ENCODE peak calls at places on chromosomes 3 and 15, in eight cellular contexts. L is stomach, B is transverse colon, I is mammary epithelial cell, R is adrenal gland, H is fibroblast of lung, E is ascending aorta, D is tibial nerve. N is an unnamed sample.
A peak's percentile ranks its signal among the peaks of the same experiment; 100 is the strongest.

GRCh38 chr3:29565236-29565635 is 284.4 kb downstream of the RBMS3 start:
- DNase-seq in B (no peak), R (no peak), I (no peak), L (no peak), H (no peak), E (no peak), D (no peak), N (no peak)

GRCh38 chr3:160480931-160481330 is 31.3 kb upstream of the TRIM59 start:
- DNase-seq in E (no peak), I (peak; percentile 14), L (no peak), R (no peak), D (no peak), B (no peak), H (peak; percentile 63), N (no peak)

GRCh38 chr3:22319446-22319845 is 568.4 kb upstream of the ZNF385D start:
- DNase-seq in H (peak; percentile 2), R (no peak), E (no peak), L (no peak), B (no peak), I (no peak), D (no peak), N (no peak)

GRCh38 chr15:67880651-67881182 is 40.9 kb upstream of the RNU6-1 start:
- DNase-seq in R (no peak), E (no peak), B (no peak), L (peak; percentile 71), D (no peak), H (peak; percentile 47), I (peak; percentile 65), N (peak; percentile 34)

GRCh38 chr3:33883538-33884203 is 85.2 kb downstream of the PDCD6IP start:
- DNase-seq in R (no peak), H (peak; percentile 15), D (peak; percentile 82), L (no peak), I (peak; percentile 16), B (no peak), E (no peak), N (no peak)

GRCh38 chr15:31389576-31389975 is 62.9 kb downstream of the KLF13 start:
- DNase-seq in E (no peak), L (no peak), B (no peak), H (no peak), D (peak; percentile 2), R (no peak), I (no peak), N (no peak)

GRCh38 chr3:196872316-196872715 is 4.6 kb downstream of the SENP5 start:
- DNase-seq in B (no peak), E (no peak), R (no peak), I (no peak), H (peak; percentile 43), L (no peak), D (no peak), N (no peak)

GRCh38 chr3:151766454-151766853 is 32.7 kb downstream of the AADACL2 start:
- DNase-seq in B (no peak), R (no peak), I (peak; percentile 17), D (no peak), E (no peak), H (peak; percentile 50), L (no peak), N (no peak)

DNA sequence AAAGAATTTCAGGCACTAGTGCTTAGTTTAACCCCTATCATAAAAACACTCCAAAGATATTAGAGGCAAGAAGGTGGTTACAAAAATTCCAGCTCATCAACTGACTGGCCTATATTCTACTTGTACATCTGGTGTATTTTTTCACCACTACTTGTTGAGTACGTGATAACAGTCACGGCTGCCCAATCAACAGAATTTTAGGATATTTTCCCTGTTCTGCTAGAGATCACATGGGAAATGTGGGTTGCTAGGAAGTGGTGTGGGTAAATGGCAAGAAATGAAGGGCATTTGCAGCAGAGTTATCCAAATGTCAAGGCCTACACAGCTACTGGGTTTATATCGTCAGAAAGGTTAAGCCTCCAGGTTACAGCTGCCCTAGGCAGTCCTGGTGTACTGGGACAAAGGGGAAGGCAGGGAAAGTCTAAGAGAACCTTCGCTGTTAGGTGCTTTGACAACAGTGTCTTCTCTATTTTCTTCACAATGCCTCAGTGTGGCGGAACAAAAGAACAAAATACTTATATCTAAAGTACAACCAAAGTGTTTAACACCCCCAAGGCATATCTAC is 81.9 kb downstream of the FMN1 start:
- DNase-seq in R (no peak), E (no peak), L (no peak), I (no peak), D (no peak), H (no peak), B (no peak), N (no peak)
- H3K4me3 ChIP-seq in R (no peak overlapping the region), E (no peak overlapping the region), L (no peak overlapping the region), I (no peak overlapping the region), D (no peak overlapping the region), H (no peak overlapping the region), B (no peak overlapping the region), N (no peak overlapping the region)

GRCh38 chr3:155075200-155075599 is 4.9 kb upstream of the MME start:
- DNase-seq in I (no peak), R (no peak), D (no peak), H (no peak), E (no peak), L (no peak), B (no peak), N (no peak)

GRCh38 chr3:155076888-155077287 is 3.2 kb upstream of the MME start:
- DNase-seq in H (no peak), B (no peak), L (no peak), I (no peak), R (no peak), D (no peak), E (no peak), N (no peak)

GRCh38 chr3:155080692-155081091 is 573 bp downstream of the MME start:
- DNase-seq in I (no peak), E (no peak), B (no peak), L (no peak), R (no peak), H (no peak), D (no peak), N (no peak)

GRCh38 chr3:155079795-155080546 is at the start of gene MME:
- DNase-seq in R (no peak), B (peak; percentile 18), E (no peak), I (peak; percentile 69), H (peak; percentile 52), L (peak; percentile 34), D (peak; percentile 7), N (no peak)

GRCh38 chr3:155078959-155079794 is 942 bp upstream of the MME start:
- DNase-seq in I (no peak), D (no peak), L (no peak), R (no peak), H (no peak), B (no peak), E (no peak), N (no peak)
- H3K27ac ChIP-seq in I (no peak overlapping the region), D (peak overlapping the region; percentile 64), L (peak overlapping the region; percentile 28), R (no peak overlapping the region), H (peak overlapping the region; percentile 90), B (no peak overlapping the region), E (no peak overlapping the region), N (no peak overlapping the region)

GRCh38 chr3:135908737-135909136 is 56.8 kb upstream of the PPP2R3A start:
- DNase-seq in H (no peak), D (no peak), B (no peak), R (no peak), E (no peak), L (no peak), I (no peak), N (no peak)

GRCh38 chr3:135907422-135908165 is 57.9 kb upstream of the PPP2R3A start:
- DNase-seq in B (no peak), I (peak; percentile 79), D (no peak), H (no peak), R (no peak), L (no peak), E (no peak), N (no peak)

GRCh38 chr3:135908225-135908624 is 57.3 kb upstream of the PPP2R3A start:
- DNase-seq in I (peak; percentile 95), H (peak; percentile 35), B (no peak), D (no peak), R (no peak), E (no peak), L (no peak), N (no peak)

GRCh38 chr3:135911106-135911505 is 54.4 kb upstream of the PPP2R3A start:
- DNase-seq in B (no peak), R (no peak), I (no peak), H (no peak), E (no peak), D (no peak), L (no peak), N (no peak)

DNA sequence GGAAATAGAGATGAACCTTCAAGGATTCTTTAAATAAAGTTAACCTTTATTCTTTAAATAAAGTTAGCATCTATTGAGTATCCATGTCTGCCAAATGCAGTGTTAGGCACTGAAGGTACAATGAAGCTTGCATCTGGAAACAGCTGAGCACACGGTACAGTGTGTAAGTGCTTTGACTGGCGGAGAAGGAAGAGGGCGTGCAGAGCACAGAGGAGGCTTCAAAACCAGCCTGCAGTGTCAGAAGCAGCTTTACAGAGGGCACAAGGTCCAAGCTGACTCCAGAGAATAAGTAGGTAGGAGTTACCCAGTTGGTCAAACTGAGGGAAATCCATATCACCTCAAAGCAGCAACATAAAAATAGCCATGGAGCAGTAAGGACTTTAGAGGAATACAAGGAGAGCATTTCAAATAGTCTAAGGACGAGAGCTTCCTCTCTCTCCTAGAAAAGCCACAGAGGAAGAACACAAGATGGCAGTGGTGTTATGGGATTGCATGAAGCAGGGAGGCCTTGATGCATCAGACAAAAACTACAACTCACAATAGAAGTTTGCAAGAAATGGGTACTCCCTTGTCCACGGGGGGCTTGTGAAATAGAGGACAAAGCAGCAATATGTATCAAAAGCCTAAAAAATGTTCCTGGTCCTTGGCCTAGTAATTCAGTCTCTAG is 60.3 kb upstream of the PPP2R3A start:
- DNase-seq in D (no peak), B (no peak), R (no peak), H (peak; percentile 23), L (no peak), E (no peak), I (peak; percentile 35), N (no peak)
- TF ChIP-seq CTCF in D (no peak), B (no peak), R (no peak), H (peak; percentile 27), L (no peak), E (no peak), I (peak; percentile 40), N (no peak)

GRCh38 chr3:39286771-39287170 is 6.9 kb upstream of the CX3CR1 start:
- DNase-seq in E (no peak), B (no peak), H (no peak), D (no peak), L (no peak), I (no peak), R (no peak), N (no peak)

GRCh38 chr3:39287216-39287858 is 7.5 kb upstream of the CX3CR1 start:
- DNase-seq in H (no peak), B (no peak), R (no peak), I (no peak), E (no peak), L (no peak), D (no peak), N (no peak)

GRCh38 chr3:39289107-39289506 is 9.3 kb upstream of the CX3CR1 start:
- DNase-seq in I (no peak), D (no peak), L (no peak), B (no peak), R (no peak), E (no peak), H (no peak), N (no peak)

GRCh38 chr3:39287859-39288221 is 8.0 kb upstream of the CX3CR1 start:
- DNase-seq in B (no peak), R (no peak), H (no peak), E (no peak), D (no peak), I (no peak), L (no peak), N (no peak)

DNA sequence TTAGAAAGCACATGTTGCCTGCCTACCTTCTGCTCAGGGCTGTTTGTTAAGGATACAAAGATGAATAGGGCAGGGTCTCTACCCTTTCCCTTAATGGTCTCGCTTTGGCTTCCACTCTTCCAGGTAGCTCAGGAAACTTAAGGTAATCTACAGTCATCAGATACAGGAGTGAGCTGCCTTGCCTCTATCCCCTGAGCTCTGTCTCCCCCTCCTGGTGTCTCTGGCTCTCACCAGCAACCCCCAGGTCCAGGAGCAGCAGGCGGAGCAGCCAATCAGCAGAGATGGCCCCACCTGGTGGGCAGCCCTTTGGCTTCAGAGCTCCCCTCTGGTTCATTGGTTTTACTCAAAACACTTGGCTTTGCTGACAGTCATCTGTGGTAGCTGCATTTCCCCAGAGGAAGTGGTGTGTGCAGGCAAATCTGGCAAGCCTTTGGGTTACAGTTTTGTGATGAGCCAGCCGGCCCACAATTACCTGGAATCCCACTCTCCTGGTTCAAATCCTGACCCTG is 8.5 kb upstream of the CX3CR1 start:
- DNase-seq in I (peak; percentile 78), H (peak; percentile 81), D (peak; percentile 72), R (peak; percentile 82), L (peak; percentile 85), B (peak; percentile 87), E (peak; percentile 30), N (peak; percentile 76)
- H3K4me3 ChIP-seq in I (no peak overlapping the region), H (no peak overlapping the region), D (no peak overlapping the region), R (no peak overlapping the region), L (no peak overlapping the region), B (no peak overlapping the region), E (no peak overlapping the region), N (no peak overlapping the region)

N was measured in uterus.